ENCODE peak calls at places on chromosomes 3 and 15, in four cellular contexts. One of them, this sample, is unnamed.

GRCh38 chr3:18778602-18779001 is 353.5 kb upstream of the SATB1 start:
- DNase-seq in activated effector memory CD4-positive, alpha-beta T cell treated with anti-CD3 and anti-CD28 coated beads, Interleukin-2, amount 50 U/mL, for 16 hours: no peak
- DNase-seq in right atrium auricular region: no peak
- DNase-seq in NCI-H1930: no peak
- DNase-seq in this sample: no peak

GRCh38 chr15:74365619-74366445 is 1.6 kb downstream of the CYP11A1 start:
- DNase-seq in activated effector memory CD4-positive, alpha-beta T cell treated with anti-CD3 and anti-CD28 coated beads, Interleukin-2, amount 50 U/mL, for 16 hours: no peak
- DNase-seq in right atrium auricular region: no peak
- DNase-seq in NCI-H1930: no peak
- DNase-seq in this sample: no peak

GRCh38 chr3:57041674-57042073 is 18.8 kb upstream of the SPATA12 start:
- DNase-seq in activated effector memory CD4-positive, alpha-beta T cell treated with anti-CD3 and anti-CD28 coated beads, Interleukin-2, amount 50 U/mL, for 16 hours: no peak
- DNase-seq in right atrium auricular region: no peak
- DNase-seq in NCI-H1930: no peak
- DNase-seq in this sample: no peak

GRCh38 chr15:95459288-95459687 is 871.2 kb upstream of the NR2F2 start:
- DNase-seq in activated effector memory CD4-positive, alpha-beta T cell treated with anti-CD3 and anti-CD28 coated beads, Interleukin-2, amount 50 U/mL, for 16 hours: no peak
- DNase-seq in right atrium auricular region: no peak
- DNase-seq in NCI-H1930: no peak
- DNase-seq in this sample: no peak

GRCh38 chr15:101128191-101128590 is 123.7 kb downstream of the CHSY1 start:
- DNase-seq in activated effector memory CD4-positive, alpha-beta T cell treated with anti-CD3 and anti-CD28 coated beads, Interleukin-2, amount 50 U/mL, for 16 hours: no peak
- DNase-seq in right atrium auricular region: no peak
- DNase-seq in NCI-H1930: no peak
- DNase-seq in this sample: no peak

GRCh38 chr15:59294574-59294960 is 78.1 kb downstream of the MYO1E start:
- DNase-seq in activated effector memory CD4-positive, alpha-beta T cell treated with anti-CD3 and anti-CD28 coated beads, Interleukin-2, amount 50 U/mL, for 16 hours: no peak
- DNase-seq in right atrium auricular region: no peak
- DNase-seq in NCI-H1930: no peak
- DNase-seq in this sample: no peak

GRCh38 chr15:76976572-76977270 is 18.2 kb upstream of the PSTPIP1 start:
- DNase-seq in activated effector memory CD4-positive, alpha-beta T cell treated with anti-CD3 and anti-CD28 coated beads, Interleukin-2, amount 50 U/mL, for 16 hours: no peak
- DNase-seq in right atrium auricular region: no peak
- DNase-seq in NCI-H1930: no peak
- DNase-seq in this sample: no peak

GRCh38 chr3:72273615-72274014 is 488.7 kb upstream of the PROK2 start:
- DNase-seq in activated effector memory CD4-positive, alpha-beta T cell treated with anti-CD3 and anti-CD28 coated beads, Interleukin-2, amount 50 U/mL, for 16 hours: no peak
- DNase-seq in right atrium auricular region: no peak
- DNase-seq in NCI-H1930: no peak
- DNase-seq in this sample: no peak

GRCh38 chr15:47124430-47125102 is 592.7 kb upstream of the SEMA6D start:
- DNase-seq in activated effector memory CD4-positive, alpha-beta T cell treated with anti-CD3 and anti-CD28 coated beads, Interleukin-2, amount 50 U/mL, for 16 hours: no peak
- DNase-seq in right atrium auricular region: no peak
- DNase-seq in NCI-H1930: no peak
- DNase-seq in this sample: no peak

This sample was measured in RWPE2.